ENCODE peak calls at places on chromosomes 6 and 20, in eight cellular contexts. One of them, this sample, is unnamed.
A peak's percentile ranks its signal among the peaks of the same experiment; 100 is the strongest.

GRCh38 chr20:61438285-61438684 is 186.2 kb downstream of the CDH4 start:
- DNase-seq in HCT116: no peak
- DNase-seq in GM12892: no peak
- DNase-seq in breast epithelium: no peak
- DNase-seq in HepG2: no peak
- DNase-seq in esophagus muscularis mucosa: no peak
- DNase-seq in stomach: no peak
- DNase-seq in transverse colon: no peak
- DNase-seq in this sample: no peak

GRCh38 chr20:13299401-13299800 is 78.3 kb downstream of the ISM1 start:
- DNase-seq in GM12892: no peak
- DNase-seq in HepG2: no peak
- DNase-seq in HCT116: no peak
- DNase-seq in transverse colon: no peak
- DNase-seq in breast epithelium: no peak
- DNase-seq in esophagus muscularis mucosa: no peak
- DNase-seq in stomach: no peak
- DNase-seq in this sample: no peak

GRCh38 chr6:18244251-18244650 is 20.1 kb downstream of the DEK start:
- DNase-seq in breast epithelium: no peak
- DNase-seq in HCT116: no peak
- DNase-seq in stomach: no peak
- DNase-seq in transverse colon: no peak
- DNase-seq in esophagus muscularis mucosa: no peak
- DNase-seq in GM12892: no peak
- DNase-seq in HepG2: no peak
- DNase-seq in this sample: no peak

GRCh38 chr20:49813305-49813974 is 812 bp downstream of the SLC9A8 start:
- DNase-seq in HepG2: no peak
- DNase-seq in esophagus muscularis mucosa: no peak
- DNase-seq in GM12892: no peak
- DNase-seq in HCT116: no peak
- DNase-seq in stomach: no peak
- DNase-seq in transverse colon: no peak
- DNase-seq in breast epithelium: no peak
- DNase-seq in this sample: no peak

GRCh38 chr20:33249456-33249855 is 13.7 kb downstream of the BPIFA1 start:
- DNase-seq in breast epithelium: no peak
- DNase-seq in HepG2: no peak
- DNase-seq in stomach: no peak
- DNase-seq in transverse colon: no peak
- DNase-seq in HCT116: no peak
- DNase-seq in GM12892: no peak
- DNase-seq in esophagus muscularis mucosa: no peak
- DNase-seq in this sample: no peak

GRCh38 chr6:137775192-137775591 is 91.9 kb upstream of the TNFAIP3 start:
- DNase-seq in esophagus muscularis mucosa: no peak
- DNase-seq in breast epithelium: no peak
- DNase-seq in transverse colon: no peak
- DNase-seq in HCT116: no peak
- DNase-seq in GM12892: no peak
- DNase-seq in stomach: no peak
- DNase-seq in HepG2: no peak
- DNase-seq in this sample: no peak

GRCh38 chr6:121305957-121306607 is 28.2 kb downstream of the TBC1D32 start:
- DNase-seq in stomach: no peak
- DNase-seq in breast epithelium: no peak
- DNase-seq in GM12892: no peak
- DNase-seq in transverse colon: no peak
- DNase-seq in HCT116: peak; percentile 35
- DNase-seq in esophagus muscularis mucosa: no peak
- DNase-seq in HepG2: peak; percentile 59
- DNase-seq in this sample: no peak

GRCh38 chr6:490251-491037 is 98.9 kb downstream of the IRF4 start:
- DNase-seq in breast epithelium: no peak
- DNase-seq in HepG2: no peak
- DNase-seq in esophagus muscularis mucosa: no peak
- DNase-seq in GM12892: no peak
- DNase-seq in transverse colon: no peak
- DNase-seq in stomach: no peak
- DNase-seq in HCT116: no peak
- DNase-seq in this sample: no peak

GRCh38 chr6:52663120-52663934 is 7.6 kb upstream of the TMEM14A start:
- DNase-seq in transverse colon: peak; percentile 70
- DNase-seq in GM12892: peak; percentile 38
- DNase-seq in HCT116: peak; percentile 59
- DNase-seq in stomach: peak; percentile 44
- DNase-seq in HepG2: peak; percentile 77
- DNase-seq in breast epithelium: peak; percentile 35
- DNase-seq in esophagus muscularis mucosa: no peak
- DNase-seq in this sample: no peak

GRCh38 chr6:128074561-128074960 is 173.7 kb upstream of the THEMIS start:
- DNase-seq in HepG2: no peak
- DNase-seq in esophagus muscularis mucosa: no peak
- DNase-seq in GM12892: no peak
- DNase-seq in breast epithelium: no peak
- DNase-seq in stomach: no peak
- DNase-seq in transverse colon: no peak
- DNase-seq in HCT116: no peak
- DNase-seq in this sample: no peak

GRCh38 chr20:37426106-37426505 is 80.2 kb downstream of the SRC start:
- DNase-seq in GM12892: no peak
- DNase-seq in esophagus muscularis mucosa: no peak
- DNase-seq in stomach: no peak
- DNase-seq in breast epithelium: no peak
- DNase-seq in HepG2: no peak
- DNase-seq in HCT116: no peak
- DNase-seq in transverse colon: no peak
- DNase-seq in this sample: no peak

GRCh38 chr20:62500237-62500864 is 24.6 kb upstream of the GATA5 start:
- DNase-seq in HCT116: peak; percentile 21
- DNase-seq in GM12892: peak; percentile 86
- DNase-seq in transverse colon: peak; percentile 78
- DNase-seq in stomach: peak; percentile 85
- DNase-seq in esophagus muscularis mucosa: peak; percentile 95
- DNase-seq in HepG2: peak; percentile 56
- DNase-seq in breast epithelium: peak; percentile 39
- DNase-seq in this sample: peak; percentile 94

GRCh38 chr6:44661221-44661609 is 273.7 kb downstream of the CDC5L start:
- DNase-seq in GM12892: no peak
- DNase-seq in breast epithelium: peak; percentile 38
- DNase-seq in stomach: no peak
- DNase-seq in HepG2: peak; percentile 23
- DNase-seq in transverse colon: no peak
- DNase-seq in HCT116: no peak
- DNase-seq in esophagus muscularis mucosa: no peak
- DNase-seq in this sample: no peak

GRCh38 chr6:34358389-34358906 is 34.0 kb downstream of the NUDT3 start:
- DNase-seq in HepG2: no peak
- DNase-seq in HCT116: no peak
- DNase-seq in transverse colon: no peak
- DNase-seq in breast epithelium: no peak
- DNase-seq in GM12892: no peak
- DNase-seq in esophagus muscularis mucosa: no peak
- DNase-seq in stomach: no peak
- DNase-seq in this sample: no peak

GRCh38 chr6:3015144-3015543 is 15.4 kb downstream of the NQO2 start:
- DNase-seq in HepG2: no peak
- DNase-seq in esophagus muscularis mucosa: no peak
- DNase-seq in stomach: no peak
- DNase-seq in GM12892: no peak
- DNase-seq in breast epithelium: no peak
- DNase-seq in transverse colon: no peak
- DNase-seq in HCT116: no peak
- DNase-seq in this sample: no peak

GRCh38 chr6:3019065-3019464 is 19.4 kb downstream of the NQO2 start:
- DNase-seq in transverse colon: no peak
- DNase-seq in stomach: no peak
- DNase-seq in HCT116: no peak
- DNase-seq in HepG2: no peak
- DNase-seq in breast epithelium: no peak
- DNase-seq in GM12892: no peak
- DNase-seq in esophagus muscularis mucosa: no peak
- DNase-seq in this sample: no peak

GRCh38 chr6:3019749-3020320 is 20.1 kb downstream of the NQO2 start:
- DNase-seq in transverse colon: no peak
- DNase-seq in GM12892: no peak
- DNase-seq in breast epithelium: no peak
- DNase-seq in esophagus muscularis mucosa: no peak
- DNase-seq in HepG2: no peak
- DNase-seq in HCT116: no peak
- DNase-seq in stomach: no peak
- DNase-seq in this sample: no peak

GRCh38 chr6:3016473-3017280 is 17.0 kb downstream of the NQO2 start:
- DNase-seq in transverse colon: no peak
- DNase-seq in HepG2: no peak
- DNase-seq in HCT116: no peak
- DNase-seq in GM12892: no peak
- DNase-seq in esophagus muscularis mucosa: no peak
- DNase-seq in stomach: no peak
- DNase-seq in breast epithelium: no peak
- DNase-seq in this sample: no peak

GRCh38 chr6:3017304-3017703 is 17.6 kb downstream of the NQO2 start:
- DNase-seq in GM12892: no peak
- DNase-seq in stomach: no peak
- DNase-seq in HCT116: no peak
- DNase-seq in transverse colon: no peak
- DNase-seq in HepG2: no peak
- DNase-seq in breast epithelium: no peak
- DNase-seq in esophagus muscularis mucosa: no peak
- DNase-seq in this sample: no peak
- TF ChIP-seq POLR2AphosphoS5 in GM12892: no peak
- TF ChIP-seq POLR2AphosphoS5 in stomach: no peak
- TF ChIP-seq POLR2AphosphoS5 in HCT116: no peak
- TF ChIP-seq POLR2AphosphoS5 in transverse colon: no peak
- TF ChIP-seq POLR2AphosphoS5 in HepG2: no peak
- TF ChIP-seq POLR2AphosphoS5 in breast epithelium: no peak
- TF ChIP-seq POLR2AphosphoS5 in esophagus muscularis mucosa: no peak
- TF ChIP-seq POLR2AphosphoS5 in this sample: no peak

GRCh38 chr20:63554361-63555278 is 661 bp downstream of the FNDC11 start:
- DNase-seq in transverse colon: no peak
- DNase-seq in stomach: no peak
- DNase-seq in esophagus muscularis mucosa: no peak
- DNase-seq in breast epithelium: no peak
- DNase-seq in GM12892: no peak
- DNase-seq in HCT116: no peak
- DNase-seq in HepG2: no peak
- DNase-seq in this sample: peak; percentile 83
- TF ChIP-seq POLR2A in transverse colon: no peak
- TF ChIP-seq POLR2A in stomach: no peak
- TF ChIP-seq POLR2A in esophagus muscularis mucosa: no peak
- TF ChIP-seq POLR2A in breast epithelium: no peak
- TF ChIP-seq POLR2A in GM12892: no peak
- TF ChIP-seq POLR2A in HCT116: no peak
- TF ChIP-seq POLR2A in HepG2: no peak
- TF ChIP-seq POLR2A in this sample: no peak

GRCh38 chr20:20083796-20084195 is 31.5 kb downstream of the CFAP61 start:
- DNase-seq in esophagus muscularis mucosa: no peak
- DNase-seq in HepG2: peak; percentile 52
- DNase-seq in HCT116: peak; percentile 19
- DNase-seq in stomach: no peak
- DNase-seq in transverse colon: no peak
- DNase-seq in breast epithelium: no peak
- DNase-seq in GM12892: no peak
- DNase-seq in this sample: no peak
- TF ChIP-seq POLR2AphosphoS5 in esophagus muscularis mucosa: no peak
- TF ChIP-seq POLR2AphosphoS5 in HepG2: no peak
- TF ChIP-seq POLR2AphosphoS5 in HCT116: no peak
- TF ChIP-seq POLR2AphosphoS5 in stomach: no peak
- TF ChIP-seq POLR2AphosphoS5 in transverse colon: no peak
- TF ChIP-seq POLR2AphosphoS5 in breast epithelium: no peak
- TF ChIP-seq POLR2AphosphoS5 in GM12892: no peak
- TF ChIP-seq POLR2AphosphoS5 in this sample: no peak

GRCh38 chr6:85644374-85644762 is 1.7 kb upstream of the SYNCRIP start:
- DNase-seq in transverse colon: no peak
- DNase-seq in stomach: no peak
- DNase-seq in esophagus muscularis mucosa: no peak
- DNase-seq in HepG2: no peak
- DNase-seq in HCT116: no peak
- DNase-seq in GM12892: no peak
- DNase-seq in breast epithelium: no peak
- DNase-seq in this sample: no peak

GRCh38 chr6:85643530-85644373 is 1.1 kb upstream of the SYNCRIP start:
- DNase-seq in esophagus muscularis mucosa: peak; percentile 98
- DNase-seq in HepG2: peak; percentile 85
- DNase-seq in transverse colon: peak; percentile 89
- DNase-seq in HCT116: peak; percentile 78
- DNase-seq in GM12892: peak; percentile 45
- DNase-seq in stomach: peak; percentile 84
- DNase-seq in breast epithelium: peak; percentile 87
- DNase-seq in this sample: peak; percentile 97

GRCh38 chr6:85641916-85642773 is 541 bp downstream of the SYNCRIP start:
- DNase-seq in esophagus muscularis mucosa: peak; percentile 92
- DNase-seq in stomach: peak; percentile 48
- DNase-seq in HepG2: peak; percentile 35
- DNase-seq in HCT116: no peak
- DNase-seq in GM12892: peak; percentile 13
- DNase-seq in transverse colon: peak; percentile 54
- DNase-seq in breast epithelium: peak; percentile 39
- DNase-seq in this sample: peak; percentile 95

GRCh38 chr6:85641522-85641915 is 1.2 kb downstream of the SYNCRIP start:
- DNase-seq in esophagus muscularis mucosa: no peak
- DNase-seq in breast epithelium: no peak
- DNase-seq in HepG2: no peak
- DNase-seq in HCT116: no peak
- DNase-seq in transverse colon: no peak
- DNase-seq in stomach: no peak
- DNase-seq in GM12892: no peak
- DNase-seq in this sample: no peak

GRCh38 chr6:85642774-85643529 is at the start of gene SYNCRIP:
- DNase-seq in breast epithelium: peak; percentile 98
- DNase-seq in GM12892: peak; percentile 76
- DNase-seq in esophagus muscularis mucosa: peak; percentile 99
- DNase-seq in HCT116: peak; percentile 94
- DNase-seq in HepG2: peak; percentile 95
- DNase-seq in stomach: peak; percentile 99
- DNase-seq in transverse colon: peak; percentile 99
- DNase-seq in this sample: peak; percentile 100
- TF ChIP-seq POLR2A in breast epithelium: peak; percentile 98
- TF ChIP-seq POLR2A in GM12892: peak; percentile 96
- TF ChIP-seq POLR2A in esophagus muscularis mucosa: peak; percentile 96
- TF ChIP-seq POLR2A in HCT116: peak; percentile 87
- TF ChIP-seq POLR2A in HepG2: peak; percentile 97
- TF ChIP-seq POLR2A in stomach: peak; percentile 95
- TF ChIP-seq POLR2A in transverse colon: peak; percentile 98
- TF ChIP-seq POLR2A in this sample: peak; percentile 92

GRCh38 chr6:46510656-46511055 is 19.4 kb upstream of the RCAN2 start:
- DNase-seq in HCT116: no peak
- DNase-seq in breast epithelium: no peak
- DNase-seq in HepG2: no peak
- DNase-seq in GM12892: no peak
- DNase-seq in esophagus muscularis mucosa: no peak
- DNase-seq in transverse colon: no peak
- DNase-seq in stomach: no peak
- DNase-seq in this sample: no peak
- TF ChIP-seq POLR2AphosphoS5 in HCT116: no peak
- TF ChIP-seq POLR2AphosphoS5 in breast epithelium: no peak
- TF ChIP-seq POLR2AphosphoS5 in HepG2: no peak
- TF ChIP-seq POLR2AphosphoS5 in GM12892: no peak
- TF ChIP-seq POLR2AphosphoS5 in esophagus muscularis mucosa: no peak
- TF ChIP-seq POLR2AphosphoS5 in transverse colon: no peak
- TF ChIP-seq POLR2AphosphoS5 in stomach: no peak
- TF ChIP-seq POLR2AphosphoS5 in this sample: no peak